ENCODE peak calls at places on chromosomes 5 and 9, in seven cellular contexts. F, R, P, N, T, Q and L are unnamed samples.

GRCh38 chr5:163205645-163206044 is 231.8 kb upstream of the CCNG1 start:
- DNase-seq in F (no peak), R (no peak), P (no peak), N (no peak), T (no peak), Q (no peak), L (no peak)

GRCh38 chr9:79083621-79084020 is 488.1 kb upstream of the TLE4 start:
- DNase-seq in F (no peak), R (no peak), P (no peak), N (no peak), T (no peak), Q (no peak), L (no peak)

GRCh38 chr5:170522211-170523128 is 18.6 kb downstream of the KCNIP1 start:
- DNase-seq in F (no peak), R (no peak), P (peak), N (no peak), T (no peak), Q (no peak), L (no peak)

GRCh38 chr9:86275962-86276361 is 6.4 kb downstream of the ISCA1 start:
- DNase-seq in F (no peak), R (no peak), P (no peak), N (no peak), T (no peak), Q (no peak), L (no peak)

GRCh38 chr9:129109504-129109903 is 1.1 kb downstream of the CRAT start:
- DNase-seq in F (peak), R (no peak), P (no peak), N (no peak), T (no peak), Q (no peak), L (no peak)

GRCh38 chr5:96577909-96578308 is 84.3 kb upstream of the CAST start:
- DNase-seq in F (no peak), R (no peak), P (no peak), N (no peak), T (no peak), Q (no peak), L (peak)

GRCh38 chr5:38831909-38832308 is 13.9 kb upstream of the OSMR start:
- DNase-seq in F (no peak), R (no peak), P (no peak), N (no peak), T (no peak), Q (no peak), L (peak)

GRCh38 chr5:133854554-133854953 is 113.9 kb downstream of the C5orf15 start:
- DNase-seq in F (no peak), R (no peak), P (no peak), N (no peak), T (no peak), Q (no peak), L (no peak)

GRCh38 chr9:87342743-87343142 is 154.9 kb upstream of the DAPK1 start:
- DNase-seq in F (no peak), R (no peak), P (no peak), N (no peak), T (no peak), Q (no peak), L (no peak)

GRCh38 chr5:55188656-55189380 is 15.8 kb upstream of the CDC20B start:
- DNase-seq in F (no peak), R (no peak), P (no peak), N (no peak), T (no peak), Q (no peak), L (no peak)

GRCh38 chr5:21168557-21168956 is 1180.6 kb upstream of the CDH18 start:
- DNase-seq in F (no peak), R (no peak), P (no peak), N (no peak), T (no peak), Q (no peak), L (no peak)

GRCh38 chr5:170738840-170739239 is 44.7 kb upstream of the GABRP start:
- DNase-seq in F (no peak), R (no peak), P (no peak), N (no peak), T (no peak), Q (peak), L (no peak)

GRCh38 chr9:86563350-86563749 is 209.1 kb upstream of the TUT7 start:
- DNase-seq in F (no peak), R (no peak), P (no peak), N (no peak), T (no peak), Q (no peak), L (no peak)

GRCh38 chr9:14153310-14153720 is 160.6 kb downstream of the NFIB start:
- DNase-seq in F (no peak), R (no peak), P (no peak), N (no peak), T (no peak), Q (no peak), L (peak)

GRCh38 chr9:115691686-115692085 is 461.9 kb upstream of the PAPPA start:
- DNase-seq in F (no peak), R (no peak), P (no peak), N (no peak), T (no peak), Q (no peak), L (no peak)

GRCh38 chr5:118336468-118336867 is 651.9 kb downstream of the DTWD2 start:
- DNase-seq in F (no peak), R (no peak), P (no peak), N (no peak), T (no peak), Q (no peak), L (no peak)

GRCh38 chr5:142817961-142818431 is 47.8 kb downstream of the ARHGAP26 start:
- DNase-seq in F (peak), R (no peak), P (no peak), N (no peak), T (no peak), Q (peak), L (no peak)

GRCh38 chr5:98514106-98514665 is 259.3 kb upstream of the RGMB start:
- DNase-seq in F (no peak), R (no peak), P (no peak), N (no peak), T (no peak), Q (no peak), L (no peak)

GRCh38 chr5:92907914-92908606 is 673.0 kb downstream of the NR2F1-AS1 start:
- DNase-seq in F (no peak), R (peak), P (no peak), N (no peak), T (no peak), Q (no peak), L (peak)

GRCh38 chr5:178204205-178205009 is at the start of gene HNRNPAB:
- DNase-seq in F (peak), R (peak), P (peak), N (peak), T (peak), Q (peak), L (peak)

GRCh38 chr9:86507119-86507731 is 153.0 kb upstream of the TUT7 start:
- DNase-seq in F (no peak), R (no peak), P (no peak), N (no peak), T (no peak), Q (no peak), L (no peak)

GRCh38 chr5:62689599-62690368 is 111.2 kb downstream of the LRRC70 start:
- DNase-seq in F (no peak), R (no peak), P (no peak), N (no peak), T (no peak), Q (no peak), L (no peak)

GRCh38 chr9:4170231-4170630 is 129.6 kb downstream of the GLIS3 start:
- DNase-seq in F (no peak), R (no peak), P (no peak), N (no peak), T (no peak), Q (no peak), L (no peak)

GRCh38 chr5:66769839-66770617 is 173.8 kb downstream of the MAST4 start:
- DNase-seq in F (peak), R (no peak), P (no peak), N (peak), T (no peak), Q (peak), L (no peak)

GRCh38 chr9:4290427-4290837 is 9.4 kb downstream of the GLIS3 start:
- DNase-seq in F (no peak), R (no peak), P (no peak), N (no peak), T (no peak), Q (no peak), L (no peak)

DNA sequence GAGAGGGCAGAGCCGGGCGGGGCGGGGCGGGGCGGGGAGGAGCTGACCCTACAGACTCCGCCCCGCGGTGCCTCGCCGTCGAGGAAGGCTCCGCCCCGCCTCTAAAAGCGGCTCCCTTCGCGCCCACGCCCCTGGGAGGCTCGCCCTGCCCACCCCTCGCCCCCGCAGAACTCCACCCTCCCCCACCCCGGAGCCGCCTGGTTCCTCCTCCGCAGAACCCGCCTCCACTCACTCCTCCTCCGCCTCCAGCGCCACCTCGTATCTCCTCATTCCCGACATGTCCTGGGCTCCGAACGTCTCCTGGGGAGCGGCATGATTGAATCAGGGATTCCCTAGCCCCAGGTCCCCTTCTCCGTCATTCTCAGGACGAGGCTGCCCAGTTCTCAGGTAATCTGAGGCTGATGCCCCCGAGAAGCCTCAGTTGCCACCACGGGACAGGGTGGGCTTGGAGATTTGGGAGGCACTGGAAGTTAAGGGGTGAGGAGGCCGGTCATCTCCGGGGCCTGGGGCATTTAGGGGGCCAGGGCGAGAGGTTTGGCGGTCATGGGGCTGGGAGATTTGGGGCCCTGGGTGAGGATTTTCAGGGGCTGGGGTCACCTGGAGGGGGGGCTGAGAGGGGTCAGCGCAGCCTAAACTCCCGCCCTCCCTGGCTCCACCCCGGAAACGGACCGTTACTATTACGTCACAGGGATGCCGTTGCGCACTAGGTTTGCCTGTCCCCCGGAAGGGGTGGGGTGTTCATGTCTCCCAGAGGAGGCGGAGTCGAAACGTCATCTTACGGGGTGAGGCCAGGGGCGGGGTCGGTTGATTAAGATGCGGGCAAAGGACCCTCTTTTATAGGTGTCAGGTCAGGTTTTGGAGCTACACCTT is 3.2 kb upstream of the CCL27 start:
- DNase-seq in F (peak), R (no peak), P (peak), N (peak), T (peak), Q (peak), L (peak)
- TF ChIP-seq POLR2AphosphoS5 in F (peak), R (no peak), P (peak), N (peak), T (peak), Q (peak), L (peak)

GRCh38 chr9:94631599-94631998 is 7.7 kb downstream of the FBP1 start:
- DNase-seq in F (no peak), R (no peak), P (no peak), N (no peak), T (no peak), Q (peak), L (no peak)

GRCh38 chr9:94627287-94627686 is 12.0 kb downstream of the FBP1 start:
- DNase-seq in F (no peak), R (no peak), P (no peak), N (no peak), T (no peak), Q (no peak), L (no peak)

GRCh38 chr9:94630833-94631232 is 8.5 kb downstream of the FBP1 start:
- DNase-seq in F (no peak), R (no peak), P (peak), N (no peak), T (no peak), Q (peak), L (no peak)

GRCh38 chr9:94630281-94630680 is 9.0 kb downstream of the FBP1 start:
- DNase-seq in F (no peak), R (no peak), P (no peak), N (no peak), T (no peak), Q (no peak), L (no peak)

DNA sequence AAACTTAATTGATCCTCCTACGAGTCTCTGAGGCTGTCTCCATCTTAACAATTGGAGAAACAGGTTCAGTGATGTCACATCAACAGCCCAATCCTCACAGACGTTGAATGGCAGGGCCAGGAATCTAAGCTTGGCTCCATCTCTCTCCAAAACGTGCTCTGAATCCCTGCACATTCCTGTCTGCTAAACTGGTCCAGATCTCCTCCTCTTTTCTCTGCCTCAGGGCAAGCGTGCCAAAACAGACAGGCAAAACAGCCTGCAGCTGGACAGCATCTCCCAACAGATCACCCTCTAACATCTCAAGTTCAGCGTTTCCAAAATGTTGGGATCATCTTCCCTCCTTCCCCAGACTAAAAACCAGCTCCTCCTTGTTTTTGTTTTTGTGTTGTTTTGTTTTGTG is 6.6 kb downstream of the FBP1 start:
- DNase-seq in F (no peak), R (no peak), P (no peak), N (no peak), T (no peak), Q (no peak), L (no peak)
- TF ChIP-seq POLR2AphosphoS5 in F (no peak), R (no peak), P (no peak), N (no peak), T (no peak), Q (peak), L (no peak)

DNA sequence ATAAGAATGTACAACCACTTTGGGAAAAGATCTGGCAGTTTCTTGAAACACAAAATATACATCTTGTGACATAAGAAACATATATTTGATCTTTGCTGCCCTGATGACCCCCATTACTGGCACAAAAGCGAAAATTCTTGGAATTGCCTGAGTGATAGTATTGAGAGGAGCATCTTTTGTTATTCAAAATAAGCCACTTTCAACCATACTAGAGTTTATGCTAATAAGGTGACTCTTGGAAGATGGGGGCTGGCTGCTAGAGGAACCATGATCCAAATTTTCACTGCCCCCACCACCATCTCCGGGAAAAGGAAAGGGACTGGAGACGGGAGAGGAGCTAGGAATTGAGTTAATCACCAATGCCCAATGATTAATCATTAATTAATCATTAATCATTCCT is 25.7 kb downstream of the FBXW11 start:
- DNase-seq in F (no peak), R (no peak), P (no peak), N (no peak), T (no peak), Q (no peak), L (no peak)
- TF ChIP-seq POLR2AphosphoS5 in F (no peak), R (no peak), P (no peak), N (no peak), T (no peak), Q (no peak), L (no peak)

GRCh38 chr9:34400686-34401602 is 24.2 kb upstream of the MYORG start:
- DNase-seq in F (no peak), R (no peak), P (no peak), N (no peak), T (no peak), Q (no peak), L (no peak)

GRCh38 chr9:34400275-34400674 is 23.6 kb upstream of the MYORG start:
- DNase-seq in F (no peak), R (no peak), P (no peak), N (no peak), T (no peak), Q (no peak), L (no peak)

GRCh38 chr9:34399729-34400128 is 23.0 kb upstream of the MYORG start:
- DNase-seq in F (no peak), R (no peak), P (no peak), N (no peak), T (no peak), Q (no peak), L (no peak)

GRCh38 chr9:34396276-34397214 is 19.8 kb upstream of the MYORG start:
- DNase-seq in F (no peak), R (no peak), P (no peak), N (no peak), T (no peak), Q (no peak), L (no peak)

DNA sequence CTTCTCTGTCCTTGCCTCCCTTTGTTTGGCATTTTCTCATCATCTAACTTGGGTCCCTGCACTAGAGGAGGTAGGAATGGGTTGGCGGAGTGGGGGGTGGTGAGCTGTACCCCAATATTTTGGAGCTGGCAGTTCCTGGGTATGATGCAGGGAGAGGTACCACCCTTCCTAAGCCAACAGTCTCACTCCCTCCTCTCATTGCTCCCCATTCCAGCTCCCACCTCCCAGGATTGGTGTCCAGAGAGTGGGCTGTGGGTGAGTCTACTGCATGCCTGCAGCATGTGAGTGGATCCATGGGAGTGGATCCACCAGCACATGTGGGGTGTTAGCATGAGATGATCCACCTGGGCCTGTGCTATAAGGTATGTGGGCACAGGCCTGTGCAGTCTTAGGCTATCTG is 22.2 kb upstream of the MYORG start:
- DNase-seq in F (no peak), R (no peak), P (no peak), N (no peak), T (no peak), Q (no peak), L (no peak)
- TF ChIP-seq POLR2AphosphoS5 in F (no peak), R (no peak), P (no peak), N (no peak), T (no peak), Q (no peak), L (no peak)

GRCh38 chr5:72109625-72110024 is 2.4 kb downstream of the MAP1B start:
- DNase-seq in F (no peak), R (no peak), P (no peak), N (no peak), T (no peak), Q (no peak), L (no peak)

GRCh38 chr5:72107874-72108199 is 562 bp downstream of the MAP1B start:
- DNase-seq in F (no peak), R (no peak), P (no peak), N (no peak), T (no peak), Q (no peak), L (peak)

GRCh38 chr5:72109051-72109411 is 1.8 kb downstream of the MAP1B start:
- DNase-seq in F (no peak), R (no peak), P (no peak), N (no peak), T (no peak), Q (no peak), L (no peak)

GRCh38 chr5:72108200-72109050 is 1.1 kb downstream of the MAP1B start:
- DNase-seq in F (peak), R (no peak), P (peak), N (peak), T (no peak), Q (peak), L (peak)

DNA sequence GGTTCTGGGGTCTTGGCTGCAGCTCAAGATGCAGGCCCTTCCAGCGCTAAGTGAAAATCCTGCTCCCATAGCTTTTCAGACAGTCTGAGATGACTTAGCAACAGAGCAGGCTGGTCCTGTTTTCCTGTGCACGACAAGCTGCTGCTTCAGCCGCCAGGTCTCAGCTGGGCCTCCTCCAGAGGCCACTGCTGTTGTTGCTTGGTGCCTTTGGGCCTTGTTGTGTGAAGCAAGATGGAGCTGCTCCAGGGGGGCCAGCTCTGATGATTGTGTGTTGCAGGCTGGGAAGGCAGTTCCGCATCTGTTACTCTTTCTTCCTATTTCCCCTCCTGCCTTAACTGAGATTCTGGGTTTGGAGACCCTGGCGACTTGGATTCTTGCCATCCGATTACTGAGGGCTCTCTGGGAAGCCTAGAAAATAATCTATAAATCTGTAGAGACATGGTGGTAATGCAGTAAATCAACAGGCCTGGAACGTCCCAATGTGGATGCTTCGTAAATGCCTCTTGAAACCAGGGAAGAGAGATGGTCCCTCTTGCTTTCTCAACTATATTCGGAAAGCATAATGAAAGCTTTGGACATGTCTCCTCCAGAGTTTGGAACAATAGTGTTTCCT is 3.2 kb downstream of the MAP1B start:
- DNase-seq in F (no peak), R (no peak), P (no peak), N (no peak), T (no peak), Q (no peak), L (no peak)
- TF ChIP-seq POLR2AphosphoS5 in F (no peak), R (no peak), P (no peak), N (no peak), T (no peak), Q (no peak), L (no peak)